ENCODE peak calls at places on chromosomes 7 and 10, in six cellular contexts. W, B, H, E, R and F are unnamed samples. For H3K27me3, the result is how much of the 10 kb centered on the place peaks cover.

GRCh38 chr10:97534746-97535367 is 36.1 kb downstream of the UBTD1 start:
- DNase-seq in W (no peak), B (peak), H (peak), E (no peak), R (no peak), F (no peak)

GRCh38 chr10:28559661-28560060 is 26.7 kb downstream of the WAC start:
- DNase-seq in W (no peak), B (peak), H (no peak), E (peak), R (no peak), F (no peak)

GRCh38 chr7:44595934-44596635 is 10.3 kb upstream of the OGDH start:
- DNase-seq in W (no peak), B (no peak), H (no peak), E (no peak), R (peak), F (peak)

GRCh38 chr10:20573924-20574323 is 323.2 kb downstream of the NEBL start:
- DNase-seq in W (no peak), B (no peak), H (no peak), E (no peak), R (no peak), F (no peak)

GRCh38 chr7:5489991-5490536 is 66.4 kb upstream of the TNRC18 start:
- DNase-seq in W (no peak), B (no peak), H (no peak), E (no peak), R (no peak), F (no peak)

GRCh38 chr10:104925232-104925851 is 284.3 kb downstream of the SORCS3 start:
- DNase-seq in W (no peak), B (peak), H (peak), E (peak), R (no peak), F (peak)

GRCh38 chr7:108158766-108159165 is 28.6 kb upstream of the LAMB4 start:
- DNase-seq in W (no peak), B (no peak), H (peak), E (peak), R (no peak), F (no peak)

GRCh38 chr7:45563804-45564461 is 10.2 kb upstream of the ADCY1 start:
- DNase-seq in W (no peak), B (no peak), H (no peak), E (no peak), R (no peak), F (no peak)

GRCh38 chr7:70694909-70695803 is 436.8 kb upstream of the GALNT17 start:
- DNase-seq in W (no peak), B (peak), H (no peak), E (no peak), R (peak), F (no peak)

GRCh38 chr10:67697646-67698245 is 1.8 kb upstream of the CTNNA3 start:
- DNase-seq in W (no peak), B (peak), H (peak), E (peak), R (peak), F (no peak)

GRCh38 chr10:123558651-123559050 is 107.5 kb upstream of the GPR26 start:
- DNase-seq in W (no peak), B (no peak), H (no peak), E (no peak), R (no peak), F (no peak)

GRCh38 chr10:110392860-110393732 is 88.4 kb upstream of the SMNDC1 start:
- DNase-seq in W (no peak), B (peak), H (no peak), E (peak), R (peak), F (peak)

GRCh38 chr10:116464257-116464656 is 36.6 kb downstream of the PNLIPRP3 start:
- DNase-seq in W (no peak), B (no peak), H (no peak), E (no peak), R (no peak), F (no peak)

GRCh38 chr7:29350351-29350750 is 155.8 kb downstream of the CHN2 start:
- DNase-seq in W (no peak), B (no peak), H (no peak), E (no peak), R (no peak), F (no peak)

GRCh38 chr7:128891110-128891941 is 19.2 kb downstream of the KCP start:
- DNase-seq in W (no peak), B (peak), H (peak), E (no peak), R (no peak), F (peak)

GRCh38 chr7:25262586-25262985 is 34.3 kb upstream of the NPVF start:
- DNase-seq in W (no peak), B (no peak), H (peak), E (peak), R (no peak), F (no peak)

GRCh38 chr7:134512271-134512670 is 15.1 kb upstream of the AKR1B10 start:
- DNase-seq in W (no peak), B (no peak), H (peak), E (peak), R (no peak), F (no peak)

GRCh38 chr10:63767512-63767911 is 246.3 kb downstream of the REEP3 start:
- DNase-seq in W (no peak), B (no peak), H (peak), E (peak), R (peak), F (no peak)

GRCh38 chr7:1121886-1122831 is 34.2 kb downstream of the GPER1 start:
- DNase-seq in W (no peak), B (no peak), H (no peak), E (no peak), R (no peak), F (no peak)

GRCh38 chr10:69883256-69883655 is 81.5 kb downstream of the COL13A1 start:
- DNase-seq in W (no peak), B (no peak), H (peak), E (peak), R (no peak), F (no peak)

GRCh38 chr7:144391823-144392255 is 11.7 kb downstream of the NOBOX start:
- DNase-seq in W (no peak), B (peak), H (peak), E (peak), R (peak), F (no peak)

GRCh38 chr10:34716958-34717357 is 98.1 kb downstream of the PARD3 start:
- DNase-seq in W (no peak), B (no peak), H (peak), E (no peak), R (no peak), F (no peak)

GRCh38 chr10:17200885-17201164 is 647 bp downstream of the TRDMT1 start:
- DNase-seq in W (no peak), B (no peak), H (peak), E (peak), R (peak), F (no peak)

GRCh38 chr7:1804310-1804709 is 134.2 kb downstream of the ELFN1 start:
- DNase-seq in W (no peak), B (no peak), H (no peak), E (no peak), R (no peak), F (no peak)

GRCh38 chr7:152202056-152202455 is 176.6 kb downstream of the GALNT11 start:
- DNase-seq in W (no peak), B (no peak), H (peak), E (peak), R (peak), F (no peak)

GRCh38 chr7:147483634-147484292 is 1106.8 kb upstream of the C7orf33 start:
- DNase-seq in W (no peak), B (no peak), H (peak), E (no peak), R (peak), F (no peak)

GRCh38 chr7:141674201-141674671 is 27.7 kb downstream of the DENND11 start:
- DNase-seq in W (no peak), B (peak), H (peak), E (peak), R (no peak), F (no peak)

GRCh38 chr10:16341637-16342036 is 95.2 kb upstream of the PTER start:
- DNase-seq in W (no peak), B (no peak), H (no peak), E (no peak), R (no peak), F (no peak)

GRCh38 chr7:4434306-4434705 is 247.8 kb upstream of the FOXK1 start:
- DNase-seq in W (no peak), B (no peak), H (no peak), E (no peak), R (no peak), F (no peak)

GRCh38 chr10:93248583-93249227 is 175.0 kb downstream of the CYP26A1 start:
- DNase-seq in W (no peak), B (no peak), H (no peak), E (no peak), R (no peak), F (peak)

GRCh38 chr7:18541189-18541870 is 45.8 kb downstream of the HDAC9 start:
- DNase-seq in W (no peak), B (no peak), H (no peak), E (no peak), R (peak), F (no peak)

DNA sequence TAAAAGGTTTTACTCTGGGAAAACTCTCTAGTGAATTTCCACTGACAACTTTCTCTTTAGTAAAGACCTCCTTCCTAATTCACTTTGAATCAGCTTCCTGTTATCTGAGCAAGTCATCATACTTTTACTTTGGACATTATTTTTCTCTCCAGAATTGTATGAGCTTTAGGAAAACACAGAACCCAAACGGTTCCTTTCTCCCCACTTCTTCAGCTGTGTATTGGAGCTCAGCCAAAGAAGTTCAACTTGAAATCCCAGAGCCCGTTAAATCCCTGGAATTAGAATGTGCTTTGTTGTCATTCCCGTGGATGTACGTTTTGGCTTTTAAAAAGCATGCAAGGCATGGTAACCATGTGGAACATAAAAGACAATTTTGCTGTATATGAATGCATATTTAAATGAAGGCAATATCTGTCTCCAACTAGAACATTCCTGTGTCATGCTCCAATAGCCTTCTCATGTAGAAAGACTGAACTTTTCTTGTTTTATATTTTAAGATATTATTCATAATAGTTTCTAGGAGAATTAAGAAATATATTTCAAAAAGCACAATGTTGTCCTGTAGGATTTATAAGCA is 46.5 kb downstream of the AGMO start:
- DNase-seq in W (no peak), B (no peak), H (no peak), E (no peak), R (peak), F (no peak)
- H3K4me3 ChIP-seq in W (no peak), B (no peak), H (no peak), E (no peak), R (peak), F (no peak)

GRCh38 chr7:36880108-36880507 is 155.8 kb upstream of the AOAH start:
- DNase-seq in W (no peak), B (no peak), H (no peak), E (no peak), R (no peak), F (no peak)
- H3K27me3 ChIP-seq in W (under half), B (under half), H (under half), E (under half), R (under half), F (under half)

GRCh38 chr10:132307823-132308587 is at the start of gene STK32C:
- DNase-seq in W (peak), B (peak), H (peak), E (peak), R (peak), F (peak)
- H3K4me3 ChIP-seq in W (peak), B (peak), H (peak), E (peak), R (peak), F (peak)

GRCh38 chr10:57188846-57189245 is 827.8 kb upstream of the ZWINT start:
- DNase-seq in W (no peak), B (no peak), H (peak), E (no peak), R (no peak), F (no peak)
- H3K27me3 ChIP-seq in W (under half), B (under half), H (under half), E (under half), R (under half), F (under half)

GRCh38 chr7:102992509-102992819 is 79.7 kb downstream of the LRRC17 start:
- DNase-seq in W (no peak), B (no peak), H (no peak), E (no peak), R (no peak), F (no peak)

GRCh38 chr7:102991540-102992214 is 78.9 kb downstream of the LRRC17 start:
- DNase-seq in W (no peak), B (no peak), H (peak), E (peak), R (peak), F (no peak)

GRCh38 chr7:102993532-102994029 is 80.8 kb downstream of the LRRC17 start:
- DNase-seq in W (no peak), B (no peak), H (no peak), E (no peak), R (peak), F (no peak)

GRCh38 chr7:102994567-102994966 is 80.0 kb downstream of the FBXL13 start:
- DNase-seq in W (no peak), B (no peak), H (no peak), E (no peak), R (no peak), F (no peak)

DNA sequence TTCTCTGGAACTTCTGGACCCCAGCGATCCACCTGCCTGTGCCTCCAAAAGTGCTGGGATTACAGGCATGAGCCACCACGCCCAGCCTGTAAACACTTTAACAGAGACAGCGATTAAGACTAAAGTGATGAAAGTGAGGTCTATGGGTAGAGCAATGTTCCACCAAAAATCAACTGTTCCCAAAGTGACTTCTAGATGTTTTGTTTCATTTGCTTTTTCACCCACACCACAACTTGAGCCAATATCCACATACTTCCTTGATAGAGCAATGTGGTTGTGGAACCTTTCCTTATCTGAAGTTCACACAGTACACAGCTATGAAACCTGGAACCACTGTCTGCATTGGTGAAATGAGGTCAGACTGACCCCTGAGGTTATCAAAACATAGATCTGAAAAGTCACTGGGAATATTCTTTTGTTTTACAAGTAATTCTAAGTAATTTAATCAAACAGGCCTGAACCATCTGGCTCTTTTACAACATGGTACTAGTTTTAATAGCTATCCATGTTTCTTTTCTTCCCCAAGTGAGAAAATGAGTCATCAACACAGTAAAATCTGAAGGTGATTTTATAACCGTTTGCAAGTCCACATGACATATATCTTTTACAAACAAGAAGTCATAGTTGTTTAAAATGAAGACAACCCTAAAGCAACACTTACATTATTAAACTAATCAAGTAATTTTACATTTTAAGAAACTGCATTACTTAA is 80.2 kb downstream of the LRRC17 start:
- DNase-seq in W (no peak), B (no peak), H (peak), E (peak), R (peak), F (no peak)
- H3K4me3 ChIP-seq in W (no peak), B (no peak), H (no peak), E (no peak), R (no peak), F (no peak)

GRCh38 chr7:158473946-158474345 is 113.7 kb downstream of the PTPRN2 start:
- DNase-seq in W (no peak), B (no peak), H (no peak), E (no peak), R (no peak), F (no peak)
- H3K27me3 ChIP-seq in W (under half), B (under half), H (half or more), E (under half), R (under half), F (under half)